ENCODE peak calls at places on chromosomes 1 and 21, in six cellular contexts. One of them, this sample, is unnamed.

GRCh38 chr1:154419620-154420020 is 14.5 kb downstream of the IL6R start:
- DNase-seq in H1: no peak
- DNase-seq in IMR-90: peak
- DNase-seq in H9: no peak
- DNase-seq in neuronal stem cell: no peak
- DNase-seq in trophoblast cell: no peak
- DNase-seq in this sample: peak

GRCh38 chr1:183267646-183268431 is 81.8 kb downstream of the LAMC2 start:
- DNase-seq in H1: no peak
- DNase-seq in IMR-90: peak
- DNase-seq in H9: no peak
- DNase-seq in neuronal stem cell: no peak
- DNase-seq in trophoblast cell: peak
- DNase-seq in this sample: peak

GRCh38 chr1:53388963-53389362 is 61.1 kb upstream of the LRP8 start:
- DNase-seq in H1: no peak
- DNase-seq in IMR-90: no peak
- DNase-seq in H9: no peak
- DNase-seq in neuronal stem cell: no peak
- DNase-seq in trophoblast cell: no peak
- DNase-seq in this sample: no peak

GRCh38 chr21:41901782-41902181 is 22.6 kb upstream of the PRDM15 start:
- DNase-seq in H1: no peak
- DNase-seq in IMR-90: no peak
- DNase-seq in H9: no peak
- DNase-seq in neuronal stem cell: no peak
- DNase-seq in trophoblast cell: no peak
- DNase-seq in this sample: no peak

GRCh38 chr1:31390071-31390470 is 17.2 kb upstream of the FABP3 start:
- DNase-seq in H1: no peak
- DNase-seq in IMR-90: no peak
- DNase-seq in H9: no peak
- DNase-seq in neuronal stem cell: no peak
- DNase-seq in trophoblast cell: peak
- DNase-seq in this sample: no peak

GRCh38 chr1:17561561-17561985 is 22.1 kb downstream of the ARHGEF10L start:
- DNase-seq in H1: no peak
- DNase-seq in IMR-90: no peak
- DNase-seq in H9: no peak
- DNase-seq in neuronal stem cell: no peak
- DNase-seq in trophoblast cell: no peak
- DNase-seq in this sample: no peak

GRCh38 chr1:205270764-205271163 is 43.0 kb downstream of the TMCC2 start:
- DNase-seq in H1: no peak
- DNase-seq in IMR-90: peak
- DNase-seq in H9: no peak
- DNase-seq in neuronal stem cell: no peak
- DNase-seq in trophoblast cell: no peak
- DNase-seq in this sample: peak

GRCh38 chr1:29380532-29380931 is 144.2 kb downstream of the PTPRU start:
- DNase-seq in H1: no peak
- DNase-seq in IMR-90: peak
- DNase-seq in H9: no peak
- DNase-seq in neuronal stem cell: no peak
- DNase-seq in trophoblast cell: no peak
- DNase-seq in this sample: no peak

GRCh38 chr21:31780944-31781343 is 49.0 kb upstream of the SCAF4 start:
- DNase-seq in H1: no peak
- DNase-seq in IMR-90: no peak
- DNase-seq in H9: no peak
- DNase-seq in neuronal stem cell: no peak
- DNase-seq in trophoblast cell: peak
- DNase-seq in this sample: no peak

GRCh38 chr1:157407917-157408525 is 144.3 kb downstream of the FCRL5 start:
- DNase-seq in H1: no peak
- DNase-seq in IMR-90: no peak
- DNase-seq in H9: no peak
- DNase-seq in neuronal stem cell: no peak
- DNase-seq in trophoblast cell: no peak
- DNase-seq in this sample: no peak

GRCh38 chr1:53069663-53070327 is 7.8 kb downstream of the PODN start:
- DNase-seq in H1: peak
- DNase-seq in IMR-90: no peak
- DNase-seq in H9: peak
- DNase-seq in neuronal stem cell: no peak
- DNase-seq in trophoblast cell: no peak
- DNase-seq in this sample: no peak

DNA sequence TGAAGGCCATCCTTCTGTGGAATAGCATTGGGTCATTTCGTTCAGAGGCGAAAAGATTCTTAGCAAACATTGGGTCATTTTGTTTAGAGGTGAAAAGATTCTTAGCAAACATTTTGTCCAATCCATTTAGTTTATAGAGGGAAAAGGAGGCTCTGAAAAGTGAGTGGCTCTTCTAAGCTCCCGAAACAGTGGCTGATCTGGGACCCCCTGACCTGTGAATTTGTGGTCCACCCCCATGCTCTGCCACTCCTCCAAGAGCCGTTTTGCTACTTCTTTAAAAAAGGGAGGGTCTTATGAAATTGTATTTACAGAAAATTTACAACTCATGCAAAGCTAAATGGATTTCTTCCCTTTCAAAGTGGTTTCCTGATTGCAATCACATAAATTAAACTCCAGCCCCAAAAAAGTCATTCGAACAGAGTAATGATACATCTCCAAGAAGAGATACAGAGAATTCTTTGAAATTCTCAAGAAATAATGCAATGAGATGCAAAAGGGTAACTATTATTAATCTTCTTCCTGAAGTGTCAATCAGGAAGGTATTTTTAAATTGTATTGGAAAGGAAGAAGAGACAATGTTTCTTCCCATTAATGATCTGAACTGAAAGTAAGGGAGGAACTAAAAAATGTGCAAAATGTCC is 141.2 kb downstream of the RUNX1 start:
- DNase-seq in H1: no peak
- DNase-seq in IMR-90: no peak
- DNase-seq in H9: no peak
- DNase-seq in neuronal stem cell: no peak
- DNase-seq in trophoblast cell: no peak
- DNase-seq in this sample: no peak
- H2BK120ac ChIP-seq in H1: no peak
- H2BK120ac ChIP-seq in IMR-90: no peak
- H2BK120ac ChIP-seq in H9: no peak
- H2BK120ac ChIP-seq in neuronal stem cell: no peak
- H2BK120ac ChIP-seq in trophoblast cell: no peak
- H2BK120ac ChIP-seq in this sample: no peak

DNA sequence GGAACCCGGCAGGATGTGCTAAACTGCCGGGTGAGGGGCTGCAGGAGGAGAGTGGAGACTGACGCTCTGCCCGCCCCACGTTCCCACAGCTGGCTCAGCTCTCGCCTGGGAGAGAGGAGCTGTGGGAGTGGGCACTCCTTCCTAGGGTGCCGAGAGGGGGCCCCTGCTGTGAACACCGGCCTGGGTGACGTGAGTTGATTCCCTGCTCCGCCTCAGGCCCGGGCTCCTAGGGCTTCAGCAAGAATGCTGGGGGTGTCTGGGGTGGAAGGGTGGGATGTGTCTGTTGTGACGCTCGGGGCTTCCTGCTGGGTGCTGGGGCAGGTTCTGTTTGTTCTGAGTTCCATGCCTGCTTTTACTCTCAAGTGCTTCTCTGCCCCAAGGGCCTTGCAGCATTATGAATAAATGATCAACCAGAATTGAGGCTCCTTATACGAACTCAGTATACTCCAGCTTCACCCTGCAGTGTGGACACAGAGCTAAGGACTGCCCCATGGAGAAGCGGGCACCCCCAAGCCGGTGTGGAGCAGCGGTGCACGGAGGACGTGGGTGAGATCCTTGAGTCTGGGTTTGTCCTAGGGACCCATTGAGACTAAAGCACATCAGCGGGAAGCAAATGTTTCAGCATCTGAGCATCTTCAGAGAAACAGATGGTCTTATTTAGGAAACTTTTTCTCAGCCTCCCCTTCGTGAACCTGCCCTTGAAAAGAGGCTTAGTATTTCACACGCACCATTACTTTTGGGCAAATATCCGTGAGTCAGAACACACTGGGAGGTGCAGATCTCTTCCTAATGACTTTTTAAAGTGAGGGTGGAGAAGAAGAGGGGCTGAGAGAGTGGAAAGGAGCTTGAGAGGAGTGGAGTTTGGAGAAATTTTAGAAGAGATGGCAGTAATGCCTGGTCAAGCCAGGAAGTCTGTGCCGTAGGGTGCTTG is 41.7 kb downstream of the SYT6 start:
- DNase-seq in H1: no peak
- DNase-seq in IMR-90: no peak
- DNase-seq in H9: no peak
- DNase-seq in neuronal stem cell: no peak
- DNase-seq in trophoblast cell: no peak
- DNase-seq in this sample: no peak
- H3K23ac ChIP-seq in H1: no peak
- H3K23ac ChIP-seq in IMR-90: no peak
- H3K23ac ChIP-seq in H9: no peak
- H3K23ac ChIP-seq in neuronal stem cell: no peak
- H3K23ac ChIP-seq in trophoblast cell: no peak
- H3K23ac ChIP-seq in this sample: no peak

DNA sequence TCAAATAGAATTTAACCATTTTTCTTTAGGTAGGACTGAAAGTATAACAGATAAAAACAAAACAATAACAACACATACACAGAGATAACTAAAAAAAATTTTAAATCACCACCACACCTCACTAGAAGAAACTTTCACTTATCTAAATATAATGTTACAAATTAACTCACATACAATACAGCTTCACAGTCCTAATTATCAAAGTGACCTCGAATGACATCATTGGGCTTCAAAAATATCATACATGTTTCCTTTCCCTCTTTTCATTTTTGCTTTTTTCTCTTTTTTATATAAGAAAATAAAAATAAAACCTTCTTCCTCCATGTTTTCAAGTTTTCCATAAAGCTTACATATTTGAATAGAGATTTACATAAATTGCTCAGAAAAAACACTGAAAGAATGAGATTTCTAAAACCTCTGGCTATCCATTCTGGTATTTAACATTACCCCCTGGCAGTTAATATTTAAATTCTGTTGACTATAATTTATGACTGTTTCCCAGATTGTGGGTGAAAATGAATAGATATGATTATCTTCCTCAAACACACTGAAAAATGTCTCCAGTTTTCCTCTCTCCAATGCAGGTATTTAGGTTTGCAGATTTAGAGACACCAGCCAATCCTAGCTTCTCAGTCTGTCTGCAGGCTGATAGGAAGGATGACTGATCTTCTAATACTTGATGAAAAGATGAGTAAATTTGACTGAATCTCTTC is 40.5 kb upstream of the SLC19A2 start:
- DNase-seq in H1: no peak
- DNase-seq in IMR-90: no peak
- DNase-seq in H9: no peak
- DNase-seq in neuronal stem cell: no peak
- DNase-seq in trophoblast cell: no peak
- DNase-seq in this sample: no peak
- H4K91ac ChIP-seq in H1: no peak
- H4K91ac ChIP-seq in IMR-90: no peak
- H4K91ac ChIP-seq in H9: no peak
- H4K91ac ChIP-seq in neuronal stem cell: no peak
- H4K91ac ChIP-seq in trophoblast cell: no peak
- H4K91ac ChIP-seq in this sample: no peak

GRCh38 chr1:1573843-1574720 is 581 bp downstream of the SSU72 start:
- DNase-seq in H1: no peak
- DNase-seq in IMR-90: peak
- DNase-seq in H9: peak
- DNase-seq in neuronal stem cell: peak
- DNase-seq in trophoblast cell: peak
- DNase-seq in this sample: peak
- H2BK120ac ChIP-seq in H1: no peak
- H2BK120ac ChIP-seq in IMR-90: no peak
- H2BK120ac ChIP-seq in H9: peak
- H2BK120ac ChIP-seq in neuronal stem cell: peak
- H2BK120ac ChIP-seq in trophoblast cell: peak
- H2BK120ac ChIP-seq in this sample: peak

GRCh38 chr21:39182484-39183271 is 573 bp downstream of the PSMG1 start:
- DNase-seq in H1: no peak
- DNase-seq in IMR-90: no peak
- DNase-seq in H9: no peak
- DNase-seq in neuronal stem cell: no peak
- DNase-seq in trophoblast cell: peak
- DNase-seq in this sample: peak
- H3K23ac ChIP-seq in H1: no peak
- H3K23ac ChIP-seq in IMR-90: peak
- H3K23ac ChIP-seq in H9: no peak
- H3K23ac ChIP-seq in neuronal stem cell: peak
- H3K23ac ChIP-seq in trophoblast cell: no peak
- H3K23ac ChIP-seq in this sample: peak

GRCh38 chr1:39707506-39707905 is 16.3 kb upstream of the HPCAL4 start:
- DNase-seq in H1: no peak
- DNase-seq in IMR-90: no peak
- DNase-seq in H9: no peak
- DNase-seq in neuronal stem cell: no peak
- DNase-seq in trophoblast cell: no peak
- DNase-seq in this sample: no peak
- H4K91ac ChIP-seq in H1: no peak
- H4K91ac ChIP-seq in IMR-90: no peak
- H4K91ac ChIP-seq in H9: no peak
- H4K91ac ChIP-seq in neuronal stem cell: no peak
- H4K91ac ChIP-seq in trophoblast cell: no peak
- H4K91ac ChIP-seq in this sample: no peak

DNA sequence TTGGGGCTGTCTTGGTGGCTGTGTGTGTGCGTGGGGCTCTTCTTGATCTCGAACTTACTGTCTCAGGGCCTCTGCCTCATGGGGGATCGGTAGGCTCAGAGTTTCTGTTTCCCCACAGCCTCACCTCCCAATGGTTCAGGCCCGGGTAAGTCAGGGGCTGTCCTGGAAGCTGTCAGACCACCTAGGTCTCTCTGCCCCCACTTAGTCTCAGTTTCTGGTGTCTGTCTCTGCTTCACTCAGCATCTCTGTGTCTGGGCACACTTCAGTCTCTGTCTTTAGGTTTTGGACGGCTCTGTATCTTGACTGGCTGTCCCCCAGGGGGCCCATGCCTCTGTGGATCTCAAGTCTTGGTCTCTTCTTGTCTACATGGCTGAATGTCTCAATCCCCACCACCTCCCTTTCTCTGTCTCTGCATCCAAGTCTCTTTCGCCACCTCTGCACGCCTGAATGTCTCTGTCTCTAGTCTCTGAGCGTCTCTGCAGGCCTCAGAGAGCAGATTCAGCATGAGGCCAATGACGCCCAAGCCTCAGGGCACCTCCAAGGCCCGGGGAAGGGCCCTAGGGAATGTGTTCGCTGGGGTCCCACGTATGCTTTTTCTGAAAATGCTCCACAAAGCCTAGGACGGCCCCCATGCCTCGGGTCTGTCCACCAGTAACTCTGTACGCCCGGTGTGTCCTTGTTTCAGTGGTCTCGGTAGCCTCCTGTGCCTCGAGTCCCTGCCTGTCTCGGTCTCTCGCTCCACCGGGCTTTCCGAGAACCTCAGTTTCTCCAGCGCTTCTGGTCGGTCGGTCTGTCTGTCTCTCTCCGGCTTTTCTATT is 821 bp downstream of the FHL3 start:
- DNase-seq in H1: peak
- DNase-seq in IMR-90: no peak
- DNase-seq in H9: no peak
- DNase-seq in neuronal stem cell: no peak
- DNase-seq in trophoblast cell: no peak
- DNase-seq in this sample: peak
- H2BK120ac ChIP-seq in H1: no peak
- H2BK120ac ChIP-seq in IMR-90: peak
- H2BK120ac ChIP-seq in H9: no peak
- H2BK120ac ChIP-seq in neuronal stem cell: no peak
- H2BK120ac ChIP-seq in trophoblast cell: peak
- H2BK120ac ChIP-seq in this sample: peak

GRCh38 chr1:245512181-245512888 is 357.6 kb downstream of the KIF26B start:
- DNase-seq in H1: no peak
- DNase-seq in IMR-90: no peak
- DNase-seq in H9: no peak
- DNase-seq in neuronal stem cell: no peak
- DNase-seq in trophoblast cell: no peak
- DNase-seq in this sample: peak
- H3K23ac ChIP-seq in H1: no peak
- H3K23ac ChIP-seq in IMR-90: no peak
- H3K23ac ChIP-seq in H9: no peak
- H3K23ac ChIP-seq in neuronal stem cell: no peak
- H3K23ac ChIP-seq in trophoblast cell: no peak
- H3K23ac ChIP-seq in this sample: no peak